ENCODE peak calls at places on chromosome 2, in ten cellular contexts. One of them, this sample, is unnamed.
A peak's percentile ranks its signal among the peaks of the same experiment; 100 is the strongest.

GRCh38 chr2:69154031-69154430 is 141.1 kb downstream of the ANTXR1 start:
- DNase-seq in dorsolateral prefrontal cortex: no peak
- DNase-seq in kidney: no peak
- DNase-seq in progenitor cell of endocrine pancreas: no peak
- DNase-seq in left ventricle myocardium inferior: no peak
- DNase-seq in uterus: no peak
- DNase-seq in CD4-positive, alpha-beta T cell: no peak
- DNase-seq in lower leg skin: no peak
- DNase-seq in WTC11: no peak
- DNase-seq in heart right ventricle: no peak
- DNase-seq in this sample: no peak

GRCh38 chr2:53442783-53443182 is 324.8 kb upstream of the CHAC2 start:
- DNase-seq in dorsolateral prefrontal cortex: no peak
- DNase-seq in kidney: no peak
- DNase-seq in progenitor cell of endocrine pancreas: no peak
- DNase-seq in left ventricle myocardium inferior: no peak
- DNase-seq in uterus: no peak
- DNase-seq in CD4-positive, alpha-beta T cell: no peak
- DNase-seq in lower leg skin: no peak
- DNase-seq in WTC11: peak; percentile 56
- DNase-seq in heart right ventricle: no peak
- DNase-seq in this sample: peak; percentile 20

GRCh38 chr2:37321029-37321682 is 3.5 kb downstream of the PRKD3 start:
- DNase-seq in dorsolateral prefrontal cortex: no peak
- DNase-seq in kidney: no peak
- DNase-seq in progenitor cell of endocrine pancreas: no peak
- DNase-seq in left ventricle myocardium inferior: no peak
- DNase-seq in uterus: no peak
- DNase-seq in CD4-positive, alpha-beta T cell: no peak
- DNase-seq in lower leg skin: no peak
- DNase-seq in WTC11: no peak
- DNase-seq in heart right ventricle: no peak
- DNase-seq in this sample: no peak

GRCh38 chr2:144515694-144516416 is 4.1 kb downstream of the ZEB2 start:
- DNase-seq in dorsolateral prefrontal cortex: no peak
- DNase-seq in kidney: peak; percentile 79
- DNase-seq in progenitor cell of endocrine pancreas: no peak
- DNase-seq in left ventricle myocardium inferior: peak; percentile 68
- DNase-seq in uterus: peak; percentile 59
- DNase-seq in CD4-positive, alpha-beta T cell: no peak
- DNase-seq in lower leg skin: peak; percentile 88
- DNase-seq in WTC11: no peak
- DNase-seq in heart right ventricle: peak; percentile 62
- DNase-seq in this sample: peak; percentile 51

GRCh38 chr2:27135471-27135955 is 1.1 kb upstream of the PREB start:
- DNase-seq in dorsolateral prefrontal cortex: no peak
- DNase-seq in kidney: peak; percentile 33
- DNase-seq in progenitor cell of endocrine pancreas: no peak
- DNase-seq in left ventricle myocardium inferior: no peak
- DNase-seq in uterus: no peak
- DNase-seq in CD4-positive, alpha-beta T cell: no peak
- DNase-seq in lower leg skin: no peak
- DNase-seq in WTC11: no peak
- DNase-seq in heart right ventricle: no peak
- DNase-seq in this sample: no peak

GRCh38 chr2:105749583-105750399 is 5.1 kb downstream of the NCK2 start:
- DNase-seq in dorsolateral prefrontal cortex: no peak
- DNase-seq in kidney: no peak
- DNase-seq in progenitor cell of endocrine pancreas: no peak
- DNase-seq in left ventricle myocardium inferior: no peak
- DNase-seq in uterus: no peak
- DNase-seq in CD4-positive, alpha-beta T cell: no peak
- DNase-seq in lower leg skin: no peak
- DNase-seq in WTC11: no peak
- DNase-seq in heart right ventricle: no peak
- DNase-seq in this sample: no peak

GRCh38 chr2:27306657-27307544 is 1.3 kb downstream of the UCN start:
- DNase-seq in dorsolateral prefrontal cortex: no peak
- DNase-seq in kidney: peak; percentile 73
- DNase-seq in progenitor cell of endocrine pancreas: no peak
- DNase-seq in left ventricle myocardium inferior: no peak
- DNase-seq in uterus: no peak
- DNase-seq in CD4-positive, alpha-beta T cell: peak; percentile 10
- DNase-seq in lower leg skin: no peak
- DNase-seq in WTC11: peak; percentile 53
- DNase-seq in heart right ventricle: no peak
- DNase-seq in this sample: peak; percentile 20

GRCh38 chr2:20193185-20193584 is 31.7 kb downstream of the SDC1 start:
- DNase-seq in dorsolateral prefrontal cortex: no peak
- DNase-seq in kidney: no peak
- DNase-seq in progenitor cell of endocrine pancreas: no peak
- DNase-seq in left ventricle myocardium inferior: no peak
- DNase-seq in uterus: no peak
- DNase-seq in CD4-positive, alpha-beta T cell: no peak
- DNase-seq in lower leg skin: no peak
- DNase-seq in WTC11: no peak
- DNase-seq in heart right ventricle: no peak
- DNase-seq in this sample: no peak

GRCh38 chr2:179746982-179747381 is 114.4 kb downstream of the ZNF385B start:
- DNase-seq in dorsolateral prefrontal cortex: no peak
- DNase-seq in kidney: no peak
- DNase-seq in progenitor cell of endocrine pancreas: no peak
- DNase-seq in left ventricle myocardium inferior: no peak
- DNase-seq in uterus: no peak
- DNase-seq in CD4-positive, alpha-beta T cell: no peak
- DNase-seq in lower leg skin: no peak
- DNase-seq in WTC11: no peak
- DNase-seq in heart right ventricle: no peak
- DNase-seq in this sample: no peak

GRCh38 chr2:99880148-99880983 is 262.0 kb downstream of the AFF3 start:
- DNase-seq in dorsolateral prefrontal cortex: peak; percentile 63
- DNase-seq in kidney: no peak
- DNase-seq in progenitor cell of endocrine pancreas: no peak
- DNase-seq in left ventricle myocardium inferior: no peak
- DNase-seq in uterus: no peak
- DNase-seq in CD4-positive, alpha-beta T cell: no peak
- DNase-seq in lower leg skin: no peak
- DNase-seq in WTC11: no peak
- DNase-seq in heart right ventricle: no peak
- DNase-seq in this sample: no peak

GRCh38 chr2:62406573-62407043 is 99.4 kb downstream of the TMEM17 start:
- DNase-seq in dorsolateral prefrontal cortex: no peak
- DNase-seq in kidney: no peak
- DNase-seq in progenitor cell of endocrine pancreas: no peak
- DNase-seq in left ventricle myocardium inferior: no peak
- DNase-seq in uterus: no peak
- DNase-seq in CD4-positive, alpha-beta T cell: no peak
- DNase-seq in lower leg skin: no peak
- DNase-seq in WTC11: no peak
- DNase-seq in heart right ventricle: no peak
- DNase-seq in this sample: no peak

DNA sequence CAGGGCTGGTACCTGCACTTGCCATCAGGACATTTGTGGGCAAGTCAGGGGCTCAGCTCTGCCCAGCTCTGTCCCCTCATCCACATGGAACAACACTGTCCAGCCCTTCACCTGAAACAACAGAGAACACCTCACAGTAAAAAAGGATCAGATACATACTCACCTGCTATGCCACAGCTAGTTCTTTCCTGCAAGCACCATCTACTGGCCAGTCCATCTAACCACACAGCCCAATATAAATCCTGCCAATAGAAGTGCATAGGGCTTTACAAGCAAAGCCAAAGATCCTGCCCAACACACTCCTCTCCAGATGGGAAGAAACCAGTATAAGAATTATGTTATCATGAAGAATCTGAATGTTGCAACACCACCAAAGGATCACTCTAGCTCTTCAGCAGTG is 52.2 kb upstream of the GALNT13 start:
- DNase-seq in dorsolateral prefrontal cortex: no peak
- DNase-seq in kidney: peak; percentile 29
- DNase-seq in progenitor cell of endocrine pancreas: no peak
- DNase-seq in left ventricle myocardium inferior: no peak
- DNase-seq in uterus: no peak
- DNase-seq in CD4-positive, alpha-beta T cell: no peak
- DNase-seq in lower leg skin: no peak
- DNase-seq in WTC11: peak; percentile 14
- DNase-seq in heart right ventricle: no peak
- DNase-seq in this sample: no peak
- TF ChIP-seq CTCF in dorsolateral prefrontal cortex: peak; percentile 9
- TF ChIP-seq CTCF in kidney: no peak
- TF ChIP-seq CTCF in progenitor cell of endocrine pancreas: peak; percentile 50
- TF ChIP-seq CTCF in left ventricle myocardium inferior: no peak
- TF ChIP-seq CTCF in uterus: no peak
- TF ChIP-seq CTCF in CD4-positive, alpha-beta T cell: no peak
- TF ChIP-seq CTCF in lower leg skin: no peak
- TF ChIP-seq CTCF in WTC11: no peak
- TF ChIP-seq CTCF in heart right ventricle: no peak
- TF ChIP-seq CTCF in this sample: no peak

GRCh38 chr2:618005-618404 is 59.2 kb downstream of the TMEM18 start:
- DNase-seq in dorsolateral prefrontal cortex: no peak
- DNase-seq in kidney: no peak
- DNase-seq in progenitor cell of endocrine pancreas: no peak
- DNase-seq in left ventricle myocardium inferior: no peak
- DNase-seq in uterus: no peak
- DNase-seq in CD4-positive, alpha-beta T cell: no peak
- DNase-seq in lower leg skin: no peak
- DNase-seq in WTC11: no peak
- DNase-seq in heart right ventricle: no peak
- DNase-seq in this sample: no peak
- TF ChIP-seq CTCF in dorsolateral prefrontal cortex: no peak
- TF ChIP-seq CTCF in kidney: no peak
- TF ChIP-seq CTCF in progenitor cell of endocrine pancreas: no peak
- TF ChIP-seq CTCF in left ventricle myocardium inferior: no peak
- TF ChIP-seq CTCF in uterus: no peak
- TF ChIP-seq CTCF in CD4-positive, alpha-beta T cell: no peak
- TF ChIP-seq CTCF in lower leg skin: no peak
- TF ChIP-seq CTCF in WTC11: no peak
- TF ChIP-seq CTCF in heart right ventricle: no peak
- TF ChIP-seq CTCF in this sample: no peak

GRCh38 chr2:95208101-95208500 is 780 bp downstream of the ZNF892 start:
- DNase-seq in dorsolateral prefrontal cortex: no peak
- DNase-seq in kidney: no peak
- DNase-seq in progenitor cell of endocrine pancreas: no peak
- DNase-seq in left ventricle myocardium inferior: no peak
- DNase-seq in uterus: no peak
- DNase-seq in CD4-positive, alpha-beta T cell: no peak
- DNase-seq in lower leg skin: no peak
- DNase-seq in WTC11: no peak
- DNase-seq in heart right ventricle: no peak
- DNase-seq in this sample: no peak

GRCh38 chr2:95204396-95204795 is 2.9 kb upstream of the ZNF892 start:
- DNase-seq in dorsolateral prefrontal cortex: no peak
- DNase-seq in kidney: no peak
- DNase-seq in progenitor cell of endocrine pancreas: no peak
- DNase-seq in left ventricle myocardium inferior: no peak
- DNase-seq in uterus: no peak
- DNase-seq in CD4-positive, alpha-beta T cell: no peak
- DNase-seq in lower leg skin: no peak
- DNase-seq in WTC11: no peak
- DNase-seq in heart right ventricle: no peak
- DNase-seq in this sample: no peak

GRCh38 chr2:95203911-95204310 is 3.4 kb upstream of the ZNF892 start:
- DNase-seq in dorsolateral prefrontal cortex: no peak
- DNase-seq in kidney: no peak
- DNase-seq in progenitor cell of endocrine pancreas: no peak
- DNase-seq in left ventricle myocardium inferior: no peak
- DNase-seq in uterus: no peak
- DNase-seq in CD4-positive, alpha-beta T cell: no peak
- DNase-seq in lower leg skin: no peak
- DNase-seq in WTC11: no peak
- DNase-seq in heart right ventricle: no peak
- DNase-seq in this sample: no peak

GRCh38 chr2:95206086-95206485 is 1.2 kb upstream of the ZNF892 start:
- DNase-seq in dorsolateral prefrontal cortex: no peak
- DNase-seq in kidney: no peak
- DNase-seq in progenitor cell of endocrine pancreas: no peak
- DNase-seq in left ventricle myocardium inferior: no peak
- DNase-seq in uterus: no peak
- DNase-seq in CD4-positive, alpha-beta T cell: no peak
- DNase-seq in lower leg skin: no peak
- DNase-seq in WTC11: peak; percentile 12
- DNase-seq in heart right ventricle: no peak
- DNase-seq in this sample: peak; percentile 16

GRCh38 chr2:95207111-95207961 is at the start of gene ZNF892:
- DNase-seq in dorsolateral prefrontal cortex: peak; percentile 92
- DNase-seq in kidney: peak; percentile 96
- DNase-seq in progenitor cell of endocrine pancreas: peak; percentile 90
- DNase-seq in left ventricle myocardium inferior: peak; percentile 93
- DNase-seq in uterus: peak; percentile 89
- DNase-seq in CD4-positive, alpha-beta T cell: peak; percentile 71
- DNase-seq in lower leg skin: peak; percentile 98
- DNase-seq in WTC11: peak; percentile 95
- DNase-seq in heart right ventricle: peak; percentile 92
- DNase-seq in this sample: peak; percentile 93
- TF ChIP-seq CTCF in dorsolateral prefrontal cortex: peak; percentile 69
- TF ChIP-seq CTCF in kidney: peak; percentile 55
- TF ChIP-seq CTCF in progenitor cell of endocrine pancreas: peak; percentile 17
- TF ChIP-seq CTCF in left ventricle myocardium inferior: peak; percentile 53
- TF ChIP-seq CTCF in uterus: peak; percentile 56
- TF ChIP-seq CTCF in CD4-positive, alpha-beta T cell: peak; percentile 61
- TF ChIP-seq CTCF in lower leg skin: no peak
- TF ChIP-seq CTCF in WTC11: no peak
- TF ChIP-seq CTCF in heart right ventricle: peak; percentile 23
- TF ChIP-seq CTCF in this sample: peak; percentile 10

DNA sequence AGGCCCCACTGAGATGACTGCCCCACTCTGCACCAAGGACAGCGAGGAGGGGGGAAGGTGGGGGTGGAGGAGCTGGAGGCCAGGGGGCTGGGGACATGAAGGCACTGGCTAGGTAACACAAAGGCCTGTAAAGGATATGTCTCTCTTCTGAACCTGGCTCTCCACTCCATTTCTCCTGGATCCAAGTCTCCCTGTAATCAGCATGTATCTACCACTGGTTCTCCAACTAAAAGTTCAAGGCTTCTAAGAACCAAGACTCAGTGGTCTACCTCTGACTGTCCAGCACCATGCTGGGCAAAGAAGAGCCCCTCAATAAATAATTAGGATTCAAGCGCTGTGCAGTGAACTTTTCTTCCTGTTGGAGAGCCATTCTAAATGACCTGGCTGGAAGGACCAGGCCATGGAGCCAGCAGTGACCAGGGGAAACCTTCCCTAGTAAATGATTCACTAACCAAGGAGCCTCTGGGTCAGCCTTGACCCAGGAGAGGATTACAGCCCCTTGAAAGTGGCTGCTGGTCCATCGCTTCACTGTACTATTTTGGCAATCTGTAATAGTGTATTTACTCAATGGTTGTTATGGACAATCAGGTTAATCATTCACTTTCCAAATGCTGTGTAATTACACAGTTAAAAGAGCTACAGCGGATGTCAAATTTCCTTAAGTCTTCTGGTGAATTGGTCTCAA is 73.2 kb downstream of the BCL11A start:
- DNase-seq in dorsolateral prefrontal cortex: no peak
- DNase-seq in kidney: no peak
- DNase-seq in progenitor cell of endocrine pancreas: no peak
- DNase-seq in left ventricle myocardium inferior: no peak
- DNase-seq in uterus: no peak
- DNase-seq in CD4-positive, alpha-beta T cell: no peak
- DNase-seq in lower leg skin: no peak
- DNase-seq in WTC11: no peak
- DNase-seq in heart right ventricle: no peak
- DNase-seq in this sample: no peak
- TF ChIP-seq CTCF in dorsolateral prefrontal cortex: no peak
- TF ChIP-seq CTCF in kidney: no peak
- TF ChIP-seq CTCF in progenitor cell of endocrine pancreas: no peak
- TF ChIP-seq CTCF in left ventricle myocardium inferior: no peak
- TF ChIP-seq CTCF in uterus: no peak
- TF ChIP-seq CTCF in CD4-positive, alpha-beta T cell: no peak
- TF ChIP-seq CTCF in lower leg skin: no peak
- TF ChIP-seq CTCF in WTC11: no peak
- TF ChIP-seq CTCF in heart right ventricle: no peak
- TF ChIP-seq CTCF in this sample: no peak

This sample was measured in nephron progenitor cell.